ENCODE peak calls at places on chromosomes 6 and 20, in eight cellular contexts. One of them, this sample, is unnamed.

GRCh38 chr6:56772737-56773184 is 130.1 kb upstream of the DST start:
- DNase-seq in heart left ventricle: peak; percentile 66
- DNase-seq in prostate gland: no peak
- DNase-seq in DND-41: no peak
- DNase-seq in mammary epithelial cell: peak; percentile 92
- DNase-seq in astrocyte: peak; percentile 86
- DNase-seq in lung: no peak
- DNase-seq in aorta: peak; percentile 60
- DNase-seq in this sample: no peak

GRCh38 chr6:22383016-22383415 is 86.2 kb upstream of the PRL start:
- DNase-seq in heart left ventricle: no peak
- DNase-seq in prostate gland: no peak
- DNase-seq in DND-41: no peak
- DNase-seq in mammary epithelial cell: no peak
- DNase-seq in astrocyte: peak; percentile 38
- DNase-seq in lung: no peak
- DNase-seq in aorta: no peak
- DNase-seq in this sample: no peak

GRCh38 chr20:62387993-62388635 is 1.2 kb downstream of the RPS21 start:
- DNase-seq in heart left ventricle: no peak
- DNase-seq in prostate gland: no peak
- DNase-seq in DND-41: no peak
- DNase-seq in mammary epithelial cell: no peak
- DNase-seq in astrocyte: no peak
- DNase-seq in lung: no peak
- DNase-seq in aorta: no peak
- DNase-seq in this sample: no peak

GRCh38 chr6:137724495-137725211 is 142.4 kb upstream of the TNFAIP3 start:
- DNase-seq in heart left ventricle: no peak
- DNase-seq in prostate gland: no peak
- DNase-seq in DND-41: no peak
- DNase-seq in mammary epithelial cell: no peak
- DNase-seq in astrocyte: no peak
- DNase-seq in lung: no peak
- DNase-seq in aorta: peak; percentile 81
- DNase-seq in this sample: no peak

GRCh38 chr6:170128811-170129681 is 161.8 kb downstream of the DLL1 start:
- DNase-seq in heart left ventricle: no peak
- DNase-seq in prostate gland: no peak
- DNase-seq in DND-41: no peak
- DNase-seq in mammary epithelial cell: no peak
- DNase-seq in astrocyte: no peak
- DNase-seq in lung: no peak
- DNase-seq in aorta: peak; percentile 37
- DNase-seq in this sample: peak; percentile 12

GRCh38 chr20:8542115-8542486 is 410.0 kb downstream of the PLCB1 start:
- DNase-seq in heart left ventricle: no peak
- DNase-seq in prostate gland: no peak
- DNase-seq in DND-41: no peak
- DNase-seq in mammary epithelial cell: no peak
- DNase-seq in astrocyte: no peak
- DNase-seq in lung: no peak
- DNase-seq in aorta: no peak
- DNase-seq in this sample: no peak

GRCh38 chr20:43915209-43916072 is 789 bp downstream of the TOX2 start:
- DNase-seq in heart left ventricle: no peak
- DNase-seq in prostate gland: no peak
- DNase-seq in DND-41: no peak
- DNase-seq in mammary epithelial cell: no peak
- DNase-seq in astrocyte: peak; percentile 28
- DNase-seq in lung: no peak
- DNase-seq in aorta: peak; percentile 56
- DNase-seq in this sample: peak; percentile 52

GRCh38 chr20:23629017-23629541 is 8.7 kb downstream of the CST3 start:
- DNase-seq in heart left ventricle: no peak
- DNase-seq in prostate gland: no peak
- DNase-seq in DND-41: no peak
- DNase-seq in mammary epithelial cell: peak; percentile 96
- DNase-seq in astrocyte: peak; percentile 75
- DNase-seq in lung: no peak
- DNase-seq in aorta: no peak
- DNase-seq in this sample: peak; percentile 81

GRCh38 chr6:142335415-142335814 is 33.6 kb downstream of the ADGRG6 start:
- DNase-seq in heart left ventricle: no peak
- DNase-seq in prostate gland: no peak
- DNase-seq in DND-41: no peak
- DNase-seq in mammary epithelial cell: no peak
- DNase-seq in astrocyte: no peak
- DNase-seq in lung: no peak
- DNase-seq in aorta: no peak
- DNase-seq in this sample: no peak

GRCh38 chr6:10801224-10801848 is 37.0 kb downstream of the MAK start:
- DNase-seq in heart left ventricle: peak; percentile 52
- DNase-seq in prostate gland: peak; percentile 48
- DNase-seq in DND-41: peak; percentile 74
- DNase-seq in mammary epithelial cell: peak; percentile 43
- DNase-seq in astrocyte: peak; percentile 14
- DNase-seq in lung: peak; percentile 59
- DNase-seq in aorta: no peak
- DNase-seq in this sample: peak; percentile 51

GRCh38 chr6:134495893-134496253 is 178.0 kb upstream of the SGK1 start:
- DNase-seq in heart left ventricle: no peak
- DNase-seq in prostate gland: no peak
- DNase-seq in DND-41: no peak
- DNase-seq in mammary epithelial cell: peak; percentile 71
- DNase-seq in astrocyte: no peak
- DNase-seq in lung: no peak
- DNase-seq in aorta: no peak
- DNase-seq in this sample: no peak

GRCh38 chr6:30282522-30282921 is 44.2 kb upstream of the TRIM39 start:
- DNase-seq in heart left ventricle: no peak
- DNase-seq in prostate gland: no peak
- DNase-seq in DND-41: no peak
- DNase-seq in mammary epithelial cell: no peak
- DNase-seq in astrocyte: no peak
- DNase-seq in lung: no peak
- DNase-seq in aorta: no peak
- DNase-seq in this sample: no peak
- H3K9me3 ChIP-seq in heart left ventricle: peaks cover 91% of the 10 kb centered on the region
- H3K9me3 ChIP-seq in prostate gland: no peaks in the 10 kb centered on the region
- H3K9me3 ChIP-seq in DND-41: peaks cover 65% of the 10 kb centered on the region
- H3K9me3 ChIP-seq in mammary epithelial cell: peaks cover 45% of the 10 kb centered on the region
- H3K9me3 ChIP-seq in astrocyte: peaks cover 44% of the 10 kb centered on the region
- H3K9me3 ChIP-seq in lung: peaks cover 33% of the 10 kb centered on the region
- H3K9me3 ChIP-seq in aorta: peaks cover 15% of the 10 kb centered on the region
- H3K9me3 ChIP-seq in this sample: peaks cover 20% of the 10 kb centered on the region

DNA sequence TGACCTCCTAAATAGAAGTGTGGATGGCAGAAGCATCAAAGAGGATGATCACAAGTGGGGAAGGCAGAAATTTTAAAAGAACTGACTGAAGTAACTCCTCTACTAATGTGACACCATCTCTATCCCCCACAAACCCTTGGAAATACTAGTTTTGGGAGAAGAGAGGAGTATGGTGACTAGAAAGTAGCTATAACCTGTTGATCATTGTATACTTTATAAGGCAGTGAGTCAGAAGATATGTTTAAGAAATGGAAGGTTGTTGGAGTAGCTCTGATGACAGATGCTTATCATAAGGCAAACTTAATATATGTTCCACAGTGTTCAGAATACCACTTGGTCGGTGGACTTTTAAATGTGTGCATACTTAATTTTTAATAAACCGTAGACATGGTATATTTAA is 116.6 kb downstream of the ZFAND3 start:
- DNase-seq in heart left ventricle: no peak
- DNase-seq in prostate gland: no peak
- DNase-seq in DND-41: no peak
- DNase-seq in mammary epithelial cell: no peak
- DNase-seq in astrocyte: no peak
- DNase-seq in lung: no peak
- DNase-seq in aorta: no peak
- DNase-seq in this sample: no peak
- H3K4me1 ChIP-seq in heart left ventricle: peaks cover 34% of the 10 kb centered on the region
- H3K4me1 ChIP-seq in prostate gland: no peaks in the 10 kb centered on the region
- H3K4me1 ChIP-seq in DND-41: peaks cover 24% of the 10 kb centered on the region
- H3K4me1 ChIP-seq in mammary epithelial cell: no peaks in the 10 kb centered on the region
- H3K4me1 ChIP-seq in astrocyte: peaks cover 3% of the 10 kb centered on the region
- H3K4me1 ChIP-seq in lung: peaks cover 1% of the 10 kb centered on the region
- H3K4me1 ChIP-seq in aorta: peaks cover 2% of the 10 kb centered on the region
- H3K4me1 ChIP-seq in this sample: no peaks in the 10 kb centered on the region

GRCh38 chr6:16321341-16321710 is 82.9 kb downstream of the GMPR start:
- DNase-seq in heart left ventricle: no peak
- DNase-seq in prostate gland: no peak
- DNase-seq in DND-41: no peak
- DNase-seq in mammary epithelial cell: no peak
- DNase-seq in astrocyte: no peak
- DNase-seq in lung: no peak
- DNase-seq in aorta: no peak
- DNase-seq in this sample: no peak

GRCh38 chr6:16318538-16318937 is 80.2 kb downstream of the GMPR start:
- DNase-seq in heart left ventricle: no peak
- DNase-seq in prostate gland: no peak
- DNase-seq in DND-41: no peak
- DNase-seq in mammary epithelial cell: peak; percentile 60
- DNase-seq in astrocyte: peak; percentile 94
- DNase-seq in lung: no peak
- DNase-seq in aorta: peak; percentile 66
- DNase-seq in this sample: no peak

GRCh38 chr6:16320533-16321340 is 82.3 kb downstream of the GMPR start:
- DNase-seq in heart left ventricle: peak; percentile 40
- DNase-seq in prostate gland: no peak
- DNase-seq in DND-41: no peak
- DNase-seq in mammary epithelial cell: no peak
- DNase-seq in astrocyte: peak; percentile 46
- DNase-seq in lung: no peak
- DNase-seq in aorta: peak; percentile 50
- DNase-seq in this sample: no peak

GRCh38 chr6:16318953-16319720 is 80.8 kb downstream of the GMPR start:
- DNase-seq in heart left ventricle: no peak
- DNase-seq in prostate gland: no peak
- DNase-seq in DND-41: no peak
- DNase-seq in mammary epithelial cell: no peak
- DNase-seq in astrocyte: no peak
- DNase-seq in lung: no peak
- DNase-seq in aorta: no peak
- DNase-seq in this sample: no peak

DNA sequence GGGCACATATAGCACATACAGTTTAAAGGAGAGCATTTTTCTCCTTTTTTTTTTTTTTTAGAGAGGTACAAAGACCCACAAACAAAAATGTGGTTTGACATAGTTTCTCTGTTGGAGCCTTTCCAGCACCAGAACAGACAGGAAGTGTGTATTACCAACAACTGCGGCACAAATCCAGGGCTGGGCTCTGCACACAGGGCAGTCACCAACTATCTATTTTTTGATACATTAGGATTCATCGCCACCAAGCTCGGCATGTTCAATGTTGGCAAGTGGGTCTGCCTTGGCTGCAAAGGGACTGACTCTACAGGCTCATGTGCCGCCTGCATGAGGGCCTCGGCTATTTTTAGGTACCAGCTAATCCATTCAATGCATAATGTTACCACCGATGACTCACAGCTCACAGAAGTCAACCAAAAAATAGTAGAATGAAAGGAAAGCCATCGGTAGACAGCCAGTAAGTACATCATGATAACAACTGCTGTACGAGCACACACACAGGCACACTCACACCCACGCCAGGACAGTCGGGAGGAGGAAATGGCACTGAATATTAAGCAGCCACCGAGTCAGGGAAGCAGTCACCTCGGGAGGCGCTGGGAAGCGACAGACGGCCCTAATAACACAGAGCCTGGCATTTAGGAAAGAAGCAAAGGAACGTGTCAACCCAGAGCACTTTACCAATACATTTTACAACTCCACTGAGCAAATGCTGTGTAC is 81.6 kb downstream of the GMPR start:
- DNase-seq in heart left ventricle: peak; percentile 88
- DNase-seq in prostate gland: peak; percentile 63
- DNase-seq in DND-41: peak; percentile 61
- DNase-seq in mammary epithelial cell: peak; percentile 83
- DNase-seq in astrocyte: peak; percentile 97
- DNase-seq in lung: peak; percentile 43
- DNase-seq in aorta: peak; percentile 86
- DNase-seq in this sample: peak; percentile 40
- H3K4me3 ChIP-seq in heart left ventricle: peak overlapping the region; percentile 32
- H3K4me3 ChIP-seq in prostate gland: no peak overlapping the region
- H3K4me3 ChIP-seq in DND-41: no peak overlapping the region
- H3K4me3 ChIP-seq in mammary epithelial cell: no peak overlapping the region
- H3K4me3 ChIP-seq in astrocyte: peak overlapping the region; percentile 45
- H3K4me3 ChIP-seq in lung: no peak overlapping the region
- H3K4me3 ChIP-seq in aorta: no peak overlapping the region
- H3K4me3 ChIP-seq in this sample: no peak overlapping the region

GRCh38 chr20:59138114-59138602 is 25.5 kb upstream of the ZNF831 start:
- DNase-seq in heart left ventricle: no peak
- DNase-seq in prostate gland: no peak
- DNase-seq in DND-41: no peak
- DNase-seq in mammary epithelial cell: no peak
- DNase-seq in astrocyte: no peak
- DNase-seq in lung: no peak
- DNase-seq in aorta: no peak
- DNase-seq in this sample: no peak
- H3K9me3 ChIP-seq in heart left ventricle: no peaks in the 10 kb centered on the region
- H3K9me3 ChIP-seq in prostate gland: no peaks in the 10 kb centered on the region
- H3K9me3 ChIP-seq in DND-41: no peaks in the 10 kb centered on the region
- H3K9me3 ChIP-seq in mammary epithelial cell: no peaks in the 10 kb centered on the region
- H3K9me3 ChIP-seq in astrocyte: peaks cover 5% of the 10 kb centered on the region
- H3K9me3 ChIP-seq in lung: no peaks in the 10 kb centered on the region
- H3K9me3 ChIP-seq in aorta: no peaks in the 10 kb centered on the region
- H3K9me3 ChIP-seq in this sample: no peaks in the 10 kb centered on the region

DNA sequence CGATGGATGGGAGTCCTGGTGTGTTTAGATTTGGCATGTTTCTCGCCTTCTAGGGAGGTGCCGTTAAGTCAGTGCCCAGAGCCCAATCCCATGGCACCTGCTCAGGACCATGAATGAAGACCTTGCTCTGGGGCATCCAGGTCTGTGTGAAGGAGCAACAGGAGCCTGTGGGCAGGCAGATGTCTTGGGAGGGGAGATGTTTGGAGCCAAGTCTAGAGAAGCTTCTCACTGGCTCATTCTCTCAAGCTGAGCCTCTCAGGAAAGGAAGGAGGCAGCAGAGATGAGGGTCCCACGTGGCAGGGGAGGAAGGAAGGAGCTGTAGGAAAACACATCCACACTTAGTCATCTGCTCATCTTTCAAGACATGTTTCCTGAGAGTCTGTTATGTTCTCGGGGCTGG is 9.5 kb upstream of the SIRPB1 start:
- DNase-seq in heart left ventricle: no peak
- DNase-seq in prostate gland: no peak
- DNase-seq in DND-41: no peak
- DNase-seq in mammary epithelial cell: no peak
- DNase-seq in astrocyte: no peak
- DNase-seq in lung: no peak
- DNase-seq in aorta: no peak
- DNase-seq in this sample: no peak
- H3K4me1 ChIP-seq in heart left ventricle: no peaks in the 10 kb centered on the region
- H3K4me1 ChIP-seq in prostate gland: no peaks in the 10 kb centered on the region
- H3K4me1 ChIP-seq in DND-41: no peaks in the 10 kb centered on the region
- H3K4me1 ChIP-seq in mammary epithelial cell: peaks cover 29% of the 10 kb centered on the region
- H3K4me1 ChIP-seq in astrocyte: no peaks in the 10 kb centered on the region
- H3K4me1 ChIP-seq in lung: peaks cover 4% of the 10 kb centered on the region
- H3K4me1 ChIP-seq in aorta: no peaks in the 10 kb centered on the region
- H3K4me1 ChIP-seq in this sample: no peaks in the 10 kb centered on the region

GRCh38 chr6:63236398-63236817 is 25.1 kb downstream of the FKBP1C start:
- DNase-seq in heart left ventricle: no peak
- DNase-seq in prostate gland: no peak
- DNase-seq in DND-41: no peak
- DNase-seq in mammary epithelial cell: no peak
- DNase-seq in astrocyte: no peak
- DNase-seq in lung: no peak
- DNase-seq in aorta: no peak
- DNase-seq in this sample: no peak
- H3K4me3 ChIP-seq in heart left ventricle: no peak overlapping the region
- H3K4me3 ChIP-seq in prostate gland: no peak overlapping the region
- H3K4me3 ChIP-seq in DND-41: no peak overlapping the region
- H3K4me3 ChIP-seq in mammary epithelial cell: no peak overlapping the region
- H3K4me3 ChIP-seq in astrocyte: no peak overlapping the region
- H3K4me3 ChIP-seq in lung: no peak overlapping the region
- H3K4me3 ChIP-seq in aorta: no peak overlapping the region
- H3K4me3 ChIP-seq in this sample: no peak overlapping the region

This sample was measured in colonic mucosa.